ENCODE peak calls at places on chromosomes 5 and 9, in eight cellular contexts. M is NCI-H1417; R is stimulated activated naive CD4-positive, alpha-beta T cell; J is cardiac septum; O is vagina; S is NCI-H1092; Y is cardiac fibroblast; D is epithelial cell of esophagus. G is an unnamed sample.

GRCh38 chr5:38714703-38715355 is 131.0 kb upstream of the OSMR start:
- DNase-seq in M (no peak), R (no peak), J (no peak), O (no peak), S (no peak), Y (no peak), D (no peak), G (no peak)

GRCh38 chr9:73200694-73201432 is 49.2 kb downstream of the ANXA1 start:
- DNase-seq in M (peak; percentile 78), R (no peak), J (no peak), O (no peak), S (peak; percentile 49), Y (peak; percentile 62), D (peak; percentile 38), G (peak; percentile 45)

GRCh38 chr9:1869843-1870242 is 145.3 kb upstream of the SMARCA2 start:
- DNase-seq in M (no peak), R (no peak), J (no peak), O (no peak), S (no peak), Y (peak; percentile 14), D (peak; percentile 42), G (no peak)

GRCh38 chr9:132970306-132971062 is 8.0 kb upstream of the GFI1B start:
- DNase-seq in M (no peak), R (no peak), J (no peak), O (no peak), S (no peak), Y (no peak), D (no peak), G (no peak)

GRCh38 chr9:82865524-82865923 is 197.4 kb downstream of the RASEF start:
- DNase-seq in M (no peak), R (no peak), J (no peak), O (no peak), S (no peak), Y (no peak), D (no peak), G (no peak)

GRCh38 chr9:109640232-109641078 is 139.5 kb upstream of the PALM2AKAP2 start:
- DNase-seq in M (peak; percentile 96), R (no peak), J (peak; percentile 79), O (no peak), S (peak; percentile 91), Y (peak; percentile 18), D (peak; percentile 58), G (peak; percentile 78)

GRCh38 chr5:172594431-172594830 is 46.6 kb upstream of the NEURL1B start:
- DNase-seq in M (no peak), R (no peak), J (peak; percentile 55), O (no peak), S (no peak), Y (no peak), D (no peak), G (no peak)

GRCh38 chr5:148834689-148835088 is 8.3 kb downstream of the ADRB2 start:
- DNase-seq in M (no peak), R (no peak), J (no peak), O (no peak), S (no peak), Y (no peak), D (peak; percentile 36), G (no peak)

GRCh38 chr9:69149321-69149807 is 24.7 kb upstream of the TJP2 start:
- DNase-seq in M (peak; percentile 38), R (no peak), J (no peak), O (no peak), S (peak; percentile 10), Y (peak; percentile 67), D (peak; percentile 43), G (no peak)

GRCh38 chr5:170411100-170411499 is 21.9 kb upstream of the KCNMB1 start:
- DNase-seq in M (no peak), R (no peak), J (no peak), O (no peak), S (no peak), Y (no peak), D (no peak), G (no peak)

G was measured in H4.